ENCODE peak calls at places on chromosomes 1 and 21, in eight cellular contexts. Z is stomach; J is ascending aorta; Y is SJSA1; F is GM23248; T is CD8-positive, alpha-beta T cell; L is CD4-positive, alpha-beta T cell; Q is CD8-positive, alpha-beta memory T cell. I is an unnamed sample.

GRCh38 chr1:40232444-40232843 is 15.3 kb upstream of the TMCO2 start:
- DNase-seq in J (no peak), Z (no peak), Y (no peak), F (no peak), L (peak), T (no peak), Q (peak), I (no peak)

GRCh38 chr1:149931212-149931805 is 3.7 kb upstream of the SF3B4 start:
- DNase-seq in J (no peak), Q (no peak), F (peak), Z (no peak), Y (no peak), L (no peak), T (no peak), I (no peak)

GRCh38 chr21:42980959-42981523 is 6.7 kb downstream of the PKNOX1 start:
- DNase-seq in Q (no peak), F (no peak), T (no peak), J (no peak), Z (no peak), Y (no peak), L (no peak), I (no peak)

GRCh38 chr1:108190001-108190634 is 10.0 kb downstream of the SLC25A24 start:
- DNase-seq in T (no peak), J (no peak), Y (no peak), Z (no peak), Q (no peak), L (no peak), F (no peak), I (no peak)

GRCh38 chr1:78673120-78673519 is 23.5 kb downstream of the IFI44 start:
- DNase-seq in Y (no peak), Z (no peak), J (no peak), F (no peak), T (no peak), Q (no peak), L (no peak), I (no peak)

GRCh38 chr1:79326875-79327274 is 320.3 kb upstream of the ADGRL4 start:
- DNase-seq in Y (no peak), L (no peak), Q (no peak), J (no peak), T (no peak), Z (no peak), F (no peak), I (no peak)

GRCh38 chr1:209899948-209900347 is 38.1 kb upstream of the SYT14 start:
- DNase-seq in Q (no peak), Z (no peak), J (no peak), F (no peak), L (no peak), T (no peak), Y (no peak), I (no peak)

GRCh38 chr1:241323510-241323909 is 33.5 kb downstream of the RGS7 start:
- DNase-seq in Z (peak), Q (no peak), T (no peak), Y (peak), J (no peak), L (no peak), F (peak), I (no peak)

GRCh38 chr1:220701974-220702373 is 11.8 kb downstream of the C1orf115 start:
- DNase-seq in F (no peak), Q (no peak), Y (no peak), Z (no peak), J (no peak), T (no peak), L (no peak), I (no peak)

GRCh38 chr1:59022799-59023198 is 239.0 kb upstream of the JUN start:
- DNase-seq in Q (no peak), Y (no peak), Z (no peak), F (no peak), L (no peak), T (peak), J (no peak), I (no peak)

GRCh38 chr1:59027176-59027575 is 243.3 kb upstream of the JUN start:
- DNase-seq in Z (no peak), T (no peak), Y (no peak), L (no peak), F (peak), Q (no peak), J (no peak), I (no peak)

GRCh38 chr1:59025898-59026426 is 242.1 kb upstream of the JUN start:
- DNase-seq in J (no peak), L (no peak), Y (no peak), T (no peak), Q (no peak), Z (no peak), F (peak), I (no peak)

GRCh38 chr1:59026472-59026948 is 242.7 kb upstream of the JUN start:
- DNase-seq in Z (no peak), L (no peak), F (peak), J (no peak), Q (no peak), T (no peak), Y (no peak), I (no peak)

DNA sequence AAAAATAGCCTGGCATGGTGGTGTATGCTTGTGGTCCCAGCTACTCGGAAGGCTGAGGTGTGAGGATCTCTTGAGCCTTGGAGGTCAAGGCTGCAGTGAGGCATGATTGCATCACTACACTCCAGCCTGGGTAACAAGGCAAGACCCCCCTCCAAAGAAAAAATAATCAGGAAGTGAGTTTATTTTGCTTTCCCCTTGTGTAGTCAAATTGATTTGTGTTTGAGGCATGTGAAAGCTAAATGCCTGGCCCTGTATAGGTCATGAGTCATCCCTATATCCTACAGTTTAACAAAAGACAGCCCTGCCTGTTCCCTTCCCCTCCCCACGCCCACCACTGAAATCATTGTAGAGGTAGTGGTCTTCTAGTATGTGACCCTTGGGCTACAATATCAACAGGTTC is 241.4 kb upstream of the JUN start:
- DNase-seq in Z (no peak), T (no peak), Q (no peak), L (no peak), F (peak), Y (no peak), J (no peak), I (no peak)
- H3K27ac ChIP-seq in Z (no peak), T (no peak), Q (no peak), L (no peak), F (peak), Y (peak), J (no peak), I (no peak)

GRCh38 chr1:16396591-16396990 is 29.5 kb downstream of the SZRD1 start:
- DNase-seq in J (no peak), T (no peak), Z (no peak), F (peak), Y (no peak), Q (no peak), L (no peak), I (no peak)
- H3K27ac ChIP-seq in J (peak), T (no peak), Z (no peak), F (peak), Y (no peak), Q (no peak), L (no peak), I (no peak)

DNA sequence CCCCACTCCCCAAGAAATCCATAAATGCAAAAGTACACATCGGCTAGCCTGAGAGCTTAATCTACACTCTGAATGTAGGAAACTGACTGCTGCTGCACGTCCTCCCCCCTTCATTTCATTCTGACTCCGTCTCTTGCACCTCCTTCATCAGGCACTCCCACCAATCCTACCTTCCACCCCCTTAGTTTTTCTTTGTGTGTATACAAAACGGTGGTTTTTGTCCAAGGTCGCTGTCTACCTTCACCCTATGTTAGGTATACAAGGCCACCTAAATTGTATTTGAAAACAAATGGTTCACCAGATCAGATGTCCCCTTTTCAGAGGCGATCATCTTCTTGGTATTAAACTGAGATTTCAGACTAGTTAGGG is 1.9 kb downstream of the WDR26 start:
- DNase-seq in L (no peak), Z (no peak), J (no peak), Y (no peak), T (no peak), Q (peak), F (peak), I (no peak)
- H3K27ac ChIP-seq in L (peak), Z (no peak), J (peak), Y (no peak), T (peak), Q (peak), F (peak), I (peak)

DNA sequence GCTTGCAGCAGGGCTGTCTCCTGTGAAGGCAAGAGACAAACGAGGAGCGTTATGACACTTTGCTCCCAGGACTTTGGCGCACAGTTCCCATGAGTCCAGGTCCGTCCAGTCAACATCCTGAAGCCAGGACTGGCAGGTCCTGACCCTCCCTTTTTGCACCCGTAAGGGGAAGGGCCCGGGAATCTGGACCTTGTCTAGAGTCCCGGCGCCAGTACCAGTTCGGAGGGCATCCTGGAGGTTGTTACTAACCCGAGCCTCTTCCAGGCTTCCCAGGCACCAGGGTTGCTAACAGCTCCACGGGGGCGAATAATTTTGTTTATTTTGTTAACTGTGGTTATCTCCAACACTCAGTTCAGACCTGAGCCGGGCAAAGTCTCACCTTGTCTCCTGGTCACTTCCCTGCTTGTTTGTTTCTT is 681 bp upstream of the RWDD3 start:
- DNase-seq in Y (peak), F (peak), L (no peak), Q (no peak), Z (peak), T (no peak), J (no peak), I (peak)
- H3K27ac ChIP-seq in Y (peak), F (peak), L (peak), Q (peak), Z (peak), T (peak), J (peak), I (peak)